ENCODE peak calls at places on chromosomes 4 and X, in four cellular contexts. U is neuronal stem cell, R is psoas muscle, B is endodermal cell. J is an unnamed sample. For H3K27me3 and H3K9me3, the result is how much of the 10 kb centered on the place peaks cover.

GRCh38 chr4:122842984-122843531 is 16.4 kb downstream of the FGF2 start:
- DNase-seq in U (no peak), B (no peak), R (no peak), J (no peak)

GRCh38 chrX:109740076-109740809 is 7.2 kb upstream of the ACSL4 start:
- DNase-seq in B (no peak), R (no peak), U (no peak), J (no peak)

GRCh38 chrX:153651540-153652079 is 4.6 kb downstream of the DUSP9 start:
- DNase-seq in R (no peak), B (peak), U (no peak), J (no peak)

GRCh38 chrX:119755981-119756533 is 2.3 kb upstream of the SOWAHD start:
- DNase-seq in R (no peak), B (no peak), U (no peak), J (no peak)

GRCh38 chrX:129688097-129688496 is 33.3 kb upstream of the APLN start:
- DNase-seq in B (no peak), U (no peak), R (no peak), J (no peak)

GRCh38 chr4:42637104-42637503 is 19.8 kb downstream of the ATP8A1 start:
- DNase-seq in U (no peak), R (no peak), B (no peak), J (no peak)

GRCh38 chrX:67543818-67544217 is at the start of gene AR:
- DNase-seq in B (peak), R (peak), U (peak), J (peak)

GRCh38 chr4:137213372-137214173 is 318.7 kb downstream of the PCDH18 start:
- DNase-seq in B (no peak), U (no peak), R (no peak), J (no peak)

GRCh38 chr4:8229341-8229975 is 30.4 kb downstream of the SH3TC1 start:
- DNase-seq in U (no peak), B (no peak), R (no peak), J (no peak)

GRCh38 chrX:153755136-153755535 is 8.9 kb upstream of the PLXNB3 start:
- DNase-seq in U (no peak), B (peak), R (no peak), J (no peak)

GRCh38 chr4:15459706-15460105 is 10.0 kb upstream of the CC2D2A start:
- DNase-seq in U (no peak), B (no peak), R (no peak), J (no peak)

GRCh38 chrX:68705986-68706385 is 58.5 kb downstream of the STARD8 start:
- DNase-seq in R (no peak), B (no peak), U (no peak), J (no peak)

GRCh38 chr4:86441175-86441960 is 81.5 kb upstream of the MAPK10 start:
- DNase-seq in B (no peak), R (no peak), U (no peak), J (no peak)

GRCh38 chrX:16722481-16722880 is 3.1 kb downstream of the SYAP1 start:
- DNase-seq in R (no peak), U (no peak), B (no peak), J (no peak)

GRCh38 chr4:61173799-61174198 is 26.3 kb upstream of the ADGRL3 start:
- DNase-seq in R (no peak), B (no peak), U (no peak), J (no peak)

GRCh38 chr4:119946359-119946758 is 120.3 kb downstream of the MAD2L1 start:
- DNase-seq in U (no peak), R (no peak), B (no peak), J (no peak)

GRCh38 chr4:1603413-1604135 is 80.5 kb downstream of the FAM53A start:
- DNase-seq in R (no peak), B (no peak), U (no peak), J (no peak)

GRCh38 chr4:168507178-168507577 is 10.3 kb downstream of the PALLD start:
- DNase-seq in R (no peak), B (no peak), U (no peak), J (no peak)

GRCh38 chrX:2136848-2137247 is 363.9 kb downstream of the DHRSX start:
- DNase-seq in R (no peak), B (no peak), U (no peak), J (no peak)

GRCh38 chr4:106584590-106584989 is 216.0 kb upstream of the GIMD1 start:
- DNase-seq in R (no peak), B (no peak), U (no peak), J (no peak)

GRCh38 chr4:170938588-170938987 is 848.8 kb upstream of the AADAT start:
- DNase-seq in B (no peak), U (no peak), R (no peak), J (no peak)

GRCh38 chr4:152943673-152944072 is 7.5 kb downstream of the FHDC1 start:
- DNase-seq in B (peak), R (no peak), U (no peak), J (no peak)

GRCh38 chrX:104113237-104113965 is 1.1 kb downstream of the ZCCHC18 start:
- DNase-seq in U (peak), R (peak), B (peak), J (peak)

GRCh38 chr4:38512840-38513239 is 151.2 kb upstream of the KLF3 start:
- DNase-seq in B (no peak), R (no peak), U (no peak), J (no peak)

GRCh38 chr4:143406523-143406922 is 69.8 kb downstream of the GAB1 start:
- DNase-seq in B (no peak), U (no peak), R (peak), J (no peak)

GRCh38 chrX:24607616-24608015 is 39.5 kb downstream of the PCYT1B start:
- DNase-seq in B (no peak), U (no peak), R (no peak), J (no peak)

GRCh38 chrX:29746326-29746725 is 469.0 kb upstream of the MAGEB2 start:
- DNase-seq in B (no peak), R (no peak), U (no peak), J (no peak)

GRCh38 chr4:41611881-41612871 is 74.2 kb downstream of the LIMCH1 start:
- DNase-seq in B (peak), U (peak), R (peak), J (no peak)

GRCh38 chr4:4762909-4763814 is 96.3 kb upstream of the MSX1 start:
- DNase-seq in U (no peak), R (no peak), B (peak), J (no peak)

GRCh38 chrX:24396930-24397277 is 36.5 kb downstream of the SUPT20HL1 start:
- DNase-seq in R (no peak), B (no peak), U (no peak), J (no peak)

GRCh38 chr4:10962246-10962645 is 277.7 kb upstream of the CLNK start:
- DNase-seq in B (no peak), U (no peak), R (no peak), J (no peak)

GRCh38 chr4:19947349-19947748 is 304.4 kb upstream of the SLIT2 start:
- DNase-seq in R (no peak), B (no peak), U (no peak), J (no peak)

GRCh38 chr4:17794730-17795129 is 13.3 kb upstream of the FAM184B start:
- DNase-seq in R (no peak), B (no peak), U (no peak), J (no peak)

GRCh38 chrX:135086197-135086854 is 34.0 kb downstream of the ETDB start:
- DNase-seq in B (peak), R (no peak), U (peak), J (no peak)

GRCh38 chrX:103687696-103688191 is 1.2 kb upstream of the MORF4L2 start:
- DNase-seq in B (peak), U (peak), R (peak), J (peak)

GRCh38 chr4:153028535-153028934 is 92.4 kb downstream of the FHDC1 start:
- DNase-seq in B (peak), U (no peak), R (no peak), J (no peak)

GRCh38 chr4:43374352-43374751 is 481.8 kb downstream of the GRXCR1 start:
- DNase-seq in R (no peak), U (no peak), B (no peak), J (no peak)

GRCh38 chr4:26218677-26219181 is 102.1 kb upstream of the RBPJ start:
- DNase-seq in U (no peak), B (no peak), R (no peak), J (no peak)

GRCh38 chr4:69056921-69057562 is 39.2 kb upstream of the UGT2B7 start:
- DNase-seq in U (no peak), B (no peak), R (no peak), J (no peak)
- H3K4me3 ChIP-seq in U (peak), B (no peak), R (no peak), J (no peak)

GRCh38 chrX:15177316-15177715 is 92.6 kb downstream of the ASB9 start:
- DNase-seq in R (no peak), U (no peak), B (no peak), J (no peak)
- H3K27me3 ChIP-seq in R (under half), U (under half), B (under half), J (under half)

GRCh38 chr4:184358521-184359232 is 115.7 kb downstream of the IRF2 start:
- DNase-seq in U (no peak), R (no peak), B (peak), J (no peak)
- H3K9me3 ChIP-seq in U (under half), R (under half), B (under half), J (under half)

GRCh38 chr4:77268108-77268507 is 111.1 kb downstream of the CCNG2 start:
- DNase-seq in U (no peak), R (no peak), B (no peak), J (no peak)

GRCh38 chr4:77269505-77269904 is 112.5 kb downstream of the CCNG2 start:
- DNase-seq in R (no peak), U (no peak), B (no peak), J (no peak)

GRCh38 chr4:77273412-77273811 is 116.4 kb downstream of the CCNG2 start:
- DNase-seq in U (no peak), R (no peak), B (no peak), J (no peak)
- H3K4me3 ChIP-seq in U (no peak), R (no peak), B (no peak), J (no peak)

GRCh38 chr4:83389037-83389755 is 54.5 kb upstream of the HPSE start:
- DNase-seq in R (no peak), U (no peak), B (no peak), J (no peak)
- H3K27me3 ChIP-seq in R (under half), U (under half), B (under half), J (under half)

GRCh38 chr4:71830-72229 is 18.7 kb downstream of the ZNF595 start:
- DNase-seq in R (no peak), B (no peak), U (no peak), J (no peak)
- H3K9me3 ChIP-seq in R (half or more), B (half or more), U (under half), J (under half)

GRCh38 chrX:72130762-72131231 is 918 bp downstream of the RTL5 start:
- DNase-seq in R (peak), U (no peak), B (peak), J (no peak)
- H3K4me3 ChIP-seq in R (peak), U (peak), B (peak), J (peak)